ENCODE peak calls at places on chromosomes 3 and 15, in five cellular contexts. S is neural progenitor cell, T is foreskin keratinocyte, X is colonic mucosa, H is fibroblast of lung. W is an unnamed sample. For H3K4me1, the result is how much of the 10 kb centered on the place peaks cover.

GRCh38 chr3:161560006-161560637 is 63.5 kb downstream of the OTOL1 start:
- DNase-seq in S (peak), T (no peak), X (peak), H (peak), W (no peak)

GRCh38 chr3:196638922-196639516 is 475 bp upstream of the NRROS start:
- DNase-seq in S (no peak), T (no peak), X (no peak), H (no peak), W (no peak)

GRCh38 chr15:74988007-74988800 is 7.2 kb upstream of the SCAMP5 start:
- DNase-seq in S (peak), T (no peak), X (peak), H (peak), W (no peak)

GRCh38 chr3:156509209-156510174 is 45.4 kb downstream of the SSR3 start:
- DNase-seq in S (peak), T (no peak), X (no peak), H (peak), W (no peak)

GRCh38 chr15:58222698-58223097 is 84.5 kb downstream of the AQP9 start:
- DNase-seq in S (no peak), T (no peak), X (no peak), H (peak), W (no peak)

GRCh38 chr15:91118796-91119590 is 18.9 kb downstream of the SV2B start:
- DNase-seq in S (peak), T (no peak), X (no peak), H (no peak), W (no peak)

GRCh38 chr15:54803987-54804386 is 392.8 kb downstream of the RSL24D1 start:
- DNase-seq in S (no peak), T (no peak), X (no peak), H (no peak), W (no peak)

GRCh38 chr3:17136251-17136721 is 251.5 kb downstream of the PLCL2 start:
- DNase-seq in S (peak), T (no peak), X (no peak), H (peak), W (no peak)

GRCh38 chr3:52346623-52347530 is 30.8 kb downstream of the DNAH1 start:
- DNase-seq in S (no peak), T (peak), X (no peak), H (peak), W (no peak)

DNA sequence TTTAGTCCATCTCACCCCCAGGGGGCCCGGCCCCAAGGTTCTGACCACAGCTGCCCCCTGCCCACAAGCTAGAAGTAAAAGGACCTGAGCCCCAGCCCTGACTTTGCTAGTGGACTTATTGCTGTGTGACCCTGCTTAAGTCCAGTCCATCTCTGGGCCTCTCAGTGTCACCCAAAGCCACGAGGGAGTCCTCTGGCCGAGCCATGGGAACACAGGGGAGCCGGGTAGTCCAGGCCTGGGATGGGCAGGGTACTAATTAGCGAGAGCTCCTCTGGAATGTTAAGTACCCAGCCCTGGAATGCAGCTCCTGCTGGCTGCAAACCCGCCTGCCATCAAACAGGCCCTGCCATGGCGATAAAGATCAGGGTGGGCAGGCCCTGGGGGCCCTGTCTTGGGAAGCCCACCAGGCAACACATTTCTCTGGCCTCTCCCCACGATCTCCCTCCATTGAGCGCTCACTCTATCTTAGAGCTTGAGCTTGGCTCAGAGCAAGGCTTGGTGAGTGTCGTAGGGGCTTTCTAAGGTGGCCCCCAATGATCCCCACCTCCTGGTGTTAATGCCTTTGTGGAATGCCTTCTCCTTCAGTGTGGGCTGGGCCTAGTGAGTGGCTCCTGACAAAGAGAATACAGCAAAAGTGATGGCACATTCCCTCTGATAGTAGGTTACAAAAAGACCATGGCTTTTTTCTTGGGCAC is 133.0 kb downstream of the SMAD6 start:
- DNase-seq in S (peak), T (no peak), X (no peak), H (peak), W (no peak)
- TF ChIP-seq CTCF in S (no peak), T (no peak), X (no peak), H (no peak), W (no peak)

GRCh38 chr3:152348436-152349177 is 79.9 kb downstream of the MBNL1 start:
- DNase-seq in S (no peak), T (no peak), X (no peak), H (peak), W (no peak)
- H3K4me1 ChIP-seq in S (under half), T (under half), X (under half), H (under half), W (under half)

GRCh38 chr3:58288011-58288728 is 17.9 kb upstream of the RPP14 start:
- DNase-seq in S (no peak), T (no peak), X (no peak), H (no peak), W (no peak)
- TF ChIP-seq CTCF in S (no peak), T (no peak), X (no peak), H (peak), W (no peak)

GRCh38 chr3:177341766-177342165 is 144.5 kb upstream of the TBL1XR1 start:
- DNase-seq in S (no peak), T (no peak), X (no peak), H (no peak), W (no peak)
- H3K4me1 ChIP-seq in S (under half), T (under half), X (under half), H (under half), W (half or more)